ENCODE peak calls at places on chromosomes 16 and 17, in eight cellular contexts. U is C1 segment of cervical spinal cord; Q is activated CD4-positive, alpha-beta memory T cell treated with anti-CD3 and anti-CD28 coated beads, Interleukin-2, amount 10 ng/mL, durations not matched to agents 7 days and 5 days; W is GM12865; H is CD4-positive, alpha-beta memory T cell; D is NCI-H2029; A is CD8-positive, alpha-beta T cell; P is left colon. N is an unnamed sample.

GRCh38 chr17:18997650-18998196 is 6.8 kb downstream of the FAM83G start:
- DNase-seq in U (no peak), Q (no peak), W (no peak), H (no peak), D (no peak), A (no peak), P (no peak), N (no peak)

GRCh38 chr16:88284626-88285513 is 97.9 kb upstream of the ZNF469 start:
- DNase-seq in U (no peak), Q (no peak), W (no peak), H (no peak), D (no peak), A (no peak), P (no peak), N (no peak)

GRCh38 chr16:84020353-84020752 is 22.2 kb downstream of the SLC38A8 start:
- DNase-seq in U (no peak), Q (no peak), W (no peak), H (no peak), D (no peak), A (no peak), P (no peak), N (no peak)

GRCh38 chr16:1377406-1378010 is 25.8 kb downstream of the GNPTG start:
- DNase-seq in U (no peak), Q (no peak), W (no peak), H (no peak), D (no peak), A (no peak), P (no peak), N (no peak)

GRCh38 chr16:84571010-84571409 is 46.9 kb downstream of the COTL1 start:
- DNase-seq in U (no peak), Q (no peak), W (no peak), H (no peak), D (no peak), A (no peak), P (no peak), N (no peak)

GRCh38 chr16:85563515-85564276 is 49.4 kb upstream of the GSE1 start:
- DNase-seq in U (no peak), Q (no peak), W (no peak), H (no peak), D (no peak), A (no peak), P (peak; percentile 87), N (peak; percentile 94)

GRCh38 chr16:28012031-28012445 is 51.5 kb downstream of the GSG1L start:
- DNase-seq in U (no peak), Q (no peak), W (no peak), H (no peak), D (no peak), A (no peak), P (no peak), N (no peak)

GRCh38 chr16:84340305-84341040 is 27.9 kb upstream of the ATP2C2 start:
- DNase-seq in U (no peak), Q (no peak), W (no peak), H (no peak), D (no peak), A (no peak), P (peak; percentile 83), N (peak; percentile 86)

GRCh38 chr16:57071840-57072541 is 20.4 kb upstream of the CPNE2 start:
- DNase-seq in U (no peak), Q (no peak), W (no peak), H (no peak), D (no peak), A (no peak), P (no peak), N (no peak)

GRCh38 chr16:71807905-71808592 is 585 bp downstream of the AP1G1 start:
- DNase-seq in U (no peak), Q (no peak), W (no peak), H (no peak), D (no peak), A (no peak), P (peak; percentile 55), N (peak; percentile 42)

GRCh38 chr16:77816293-77816692 is 27.9 kb downstream of the VAT1L start:
- DNase-seq in U (no peak), Q (no peak), W (no peak), H (no peak), D (peak; percentile 43), A (no peak), P (no peak), N (no peak)

GRCh38 chr16:80274576-80275191 is 266.1 kb upstream of the DYNLRB2 start:
- DNase-seq in U (no peak), Q (no peak), W (no peak), H (no peak), D (no peak), A (no peak), P (no peak), N (no peak)

GRCh38 chr16:27401768-27402568 is at the start of gene IL21R:
- DNase-seq in U (no peak), Q (peak; percentile 88), W (peak; percentile 94), H (peak; percentile 88), D (peak; percentile 33), A (peak; percentile 95), P (peak; percentile 73), N (peak; percentile 57)

GRCh38 chr16:73152731-73153130 is 104.8 kb upstream of the ZFHX3 start:
- DNase-seq in U (no peak), Q (no peak), W (no peak), H (no peak), D (no peak), A (no peak), P (no peak), N (no peak)

GRCh38 chr17:77571562-77571981 is 386.9 kb upstream of the TNRC6C start:
- DNase-seq in U (no peak), Q (no peak), W (no peak), H (peak; percentile 2), D (no peak), A (peak; percentile 28), P (no peak), N (no peak)

GRCh38 chr17:43814714-43815113 is 18.2 kb downstream of the MPP3 start:
- DNase-seq in U (no peak), Q (no peak), W (no peak), H (no peak), D (no peak), A (no peak), P (no peak), N (no peak)

GRCh38 chr16:72149676-72150464 is 22.1 kb downstream of the PMFBP1 start:
- DNase-seq in U (no peak), Q (no peak), W (peak; percentile 9), H (no peak), D (no peak), A (no peak), P (no peak), N (no peak)

GRCh38 chr16:83433201-83433600 is 374.6 kb upstream of the HSBP1 start:
- DNase-seq in U (no peak), Q (no peak), W (no peak), H (no peak), D (no peak), A (no peak), P (no peak), N (no peak)

GRCh38 chr17:19339341-19339815 is 23.1 kb downstream of the B9D1 start:
- DNase-seq in U (no peak), Q (no peak), W (no peak), H (no peak), D (no peak), A (no peak), P (no peak), N (no peak)

GRCh38 chr17:59219370-59219769 is 941 bp upstream of the GDPD1 start:
- DNase-seq in U (no peak), Q (no peak), W (no peak), H (no peak), D (no peak), A (no peak), P (peak; percentile 6), N (no peak)

GRCh38 chr17:2693561-2694380 is 17.8 kb downstream of the CLUH start:
- DNase-seq in U (no peak), Q (no peak), W (no peak), H (no peak), D (no peak), A (no peak), P (no peak), N (peak; percentile 18)

GRCh38 chr17:21843318-21843865 is 151.1 kb downstream of the KCNJ18 start:
- DNase-seq in U (no peak), Q (no peak), W (no peak), H (no peak), D (no peak), A (no peak), P (no peak), N (no peak)

GRCh38 chr16:9159839-9160550 is 68.6 kb downstream of the HAPSTR1 start:
- DNase-seq in U (peak; percentile 30), Q (peak; percentile 35), W (peak; percentile 63), H (no peak), D (peak; percentile 61), A (no peak), P (peak; percentile 67), N (peak; percentile 67)

GRCh38 chr16:67034478-67034877 is 5.5 kb downstream of the CBFB start:
- DNase-seq in U (no peak), Q (no peak), W (no peak), H (no peak), D (no peak), A (no peak), P (no peak), N (no peak)

GRCh38 chr17:8954339-8954738 is 11.2 kb downstream of the PIK3R5 start:
- DNase-seq in U (no peak), Q (peak; percentile 78), W (peak; percentile 87), H (peak; percentile 81), D (no peak), A (peak; percentile 81), P (peak; percentile 48), N (peak; percentile 42)

GRCh38 chr17:41455236-41455635 is 11.9 kb downstream of the KRT32 start:
- DNase-seq in U (no peak), Q (no peak), W (no peak), H (no peak), D (no peak), A (no peak), P (no peak), N (no peak)

GRCh38 chr16:22973451-22973991 is 159.6 kb downstream of the HS3ST2 start:
- DNase-seq in U (no peak), Q (no peak), W (no peak), H (no peak), D (no peak), A (no peak), P (no peak), N (no peak)

N was measured in colonic mucosa.